ENCODE peak calls at places on chromosomes 16 and 17, in five cellular contexts. L is epithelial cell of esophagus, O is heart right ventricle, U is neural progenitor cell, C is mucosa of descending colon. H is an unnamed sample.

GRCh38 chr17:77720946-77721822 is 237.3 kb upstream of the TNRC6C start:
- DNase-seq in L (no peak), O (no peak), U (no peak), C (no peak), H (no peak)

GRCh38 chr17:49858796-49859195 is 10.9 kb upstream of the TAC4 start:
- DNase-seq in L (no peak), O (no peak), U (no peak), C (no peak), H (no peak)

GRCh38 chr16:84308120-84308519 is 13.4 kb downstream of the WFDC1 start:
- DNase-seq in L (peak), O (peak), U (peak), C (peak), H (no peak)

GRCh38 chr17:35094902-35095301 is 24.8 kb downstream of the RAD51D start:
- DNase-seq in L (peak), O (no peak), U (no peak), C (no peak), H (no peak)

GRCh38 chr16:87317766-87318121 is 552 bp upstream of the C16orf95 start:
- DNase-seq in L (peak), O (peak), U (no peak), C (peak), H (no peak)

GRCh38 chr16:66569827-66570405 is 3.7 kb downstream of the CMTM1 start:
- DNase-seq in L (peak), O (no peak), U (no peak), C (no peak), H (no peak)

GRCh38 chr17:37697331-37697730 is 47.5 kb downstream of the HNF1B start:
- DNase-seq in L (peak), O (no peak), U (no peak), C (no peak), H (no peak)

GRCh38 chr17:78883090-78883532 is 19.9 kb downstream of the CEP295NL start:
- DNase-seq in L (peak), O (peak), U (no peak), C (no peak), H (peak)

GRCh38 chr16:81632392-81633146 is 146.5 kb upstream of the PLCG2 start:
- DNase-seq in L (peak), O (no peak), U (no peak), C (peak), H (peak)

GRCh38 chr17:44260296-44260695 is 7.6 kb downstream of the SLC4A1 start:
- DNase-seq in L (no peak), O (no peak), U (no peak), C (no peak), H (no peak)

GRCh38 chr16:20203277-20203676 is 124.0 kb downstream of the GP2 start:
- DNase-seq in L (no peak), O (no peak), U (peak), C (no peak), H (no peak)

GRCh38 chr17:65914784-65915342 is 277.1 kb downstream of the CEP112 start:
- DNase-seq in L (peak), O (no peak), U (no peak), C (no peak), H (no peak)

GRCh38 chr17:42571435-42572225 is 4.7 kb downstream of the MLX start:
- DNase-seq in L (no peak), O (no peak), U (no peak), C (peak), H (no peak)

GRCh38 chr17:50266384-50267073 is 7.7 kb upstream of the TMEM92 start:
- DNase-seq in L (peak), O (no peak), U (no peak), C (no peak), H (no peak)

GRCh38 chr16:14423344-14423743 is 206.7 kb downstream of the PARN start:
- DNase-seq in L (peak), O (no peak), U (no peak), C (no peak), H (no peak)

GRCh38 chr16:474420-475122 is 49.1 kb downstream of the RAB11FIP3 start:
- DNase-seq in L (no peak), O (no peak), U (no peak), C (peak), H (no peak)

GRCh38 chr16:66359811-66360608 is 6.5 kb upstream of the CDH5 start:
- DNase-seq in L (peak), O (peak), U (no peak), C (no peak), H (no peak)

GRCh38 chr16:77584205-77584859 is 138.0 kb upstream of the NUDT7 start:
- DNase-seq in L (peak), O (peak), U (peak), C (no peak), H (no peak)

GRCh38 chr16:19006446-19007315 is 22.9 kb downstream of the TMC7 start:
- DNase-seq in L (no peak), O (no peak), U (no peak), C (no peak), H (no peak)

GRCh38 chr17:72362466-72363335 is 241.9 kb downstream of the SOX9 start:
- DNase-seq in L (peak), O (no peak), U (no peak), C (no peak), H (peak)

GRCh38 chr17:54662978-54663876 is 237.4 kb upstream of the TOM1L1 start:
- DNase-seq in L (no peak), O (no peak), U (peak), C (no peak), H (no peak)

GRCh38 chr17:44786551-44787081 is 27.8 kb downstream of the ADAM11 start:
- DNase-seq in L (no peak), O (peak), U (no peak), C (no peak), H (no peak)

GRCh38 chr16:17827313-17827712 is 356.6 kb upstream of the XYLT1 start:
- DNase-seq in L (no peak), O (no peak), U (no peak), C (no peak), H (no peak)

GRCh38 chr17:79666111-79666510 is 55.3 kb upstream of the RBFOX3 start:
- DNase-seq in L (no peak), O (no peak), U (no peak), C (no peak), H (no peak)

GRCh38 chr17:9002610-9003354 is 18.5 kb upstream of the NTN1 start:
- DNase-seq in L (peak), O (no peak), U (peak), C (peak), H (no peak)
- TF ChIP-seq CTCF in L (no peak), O (no peak), U (peak), C (no peak), H (peak)

GRCh38 chr17:56594528-56595418 is 1.3 kb downstream of the NOG start:
- DNase-seq in L (peak), O (no peak), U (peak), C (no peak), H (no peak)

GRCh38 chr17:56595831-56596740 is 2.6 kb downstream of the NOG start:
- DNase-seq in L (no peak), O (no peak), U (peak), C (no peak), H (no peak)

GRCh38 chr17:56592487-56593072 is 919 bp upstream of the NOG start:
- DNase-seq in L (peak), O (peak), U (peak), C (peak), H (no peak)

GRCh38 chr17:56593073-56593740 is at the start of gene NOG:
- DNase-seq in L (peak), O (peak), U (peak), C (peak), H (no peak)

GRCh38 chr17:56593741-56594527 is 435 bp downstream of the NOG start:
- DNase-seq in L (peak), O (peak), U (peak), C (peak), H (no peak)
- TF ChIP-seq CTCF in L (no peak), O (no peak), U (peak), C (no peak), H (no peak)

DNA sequence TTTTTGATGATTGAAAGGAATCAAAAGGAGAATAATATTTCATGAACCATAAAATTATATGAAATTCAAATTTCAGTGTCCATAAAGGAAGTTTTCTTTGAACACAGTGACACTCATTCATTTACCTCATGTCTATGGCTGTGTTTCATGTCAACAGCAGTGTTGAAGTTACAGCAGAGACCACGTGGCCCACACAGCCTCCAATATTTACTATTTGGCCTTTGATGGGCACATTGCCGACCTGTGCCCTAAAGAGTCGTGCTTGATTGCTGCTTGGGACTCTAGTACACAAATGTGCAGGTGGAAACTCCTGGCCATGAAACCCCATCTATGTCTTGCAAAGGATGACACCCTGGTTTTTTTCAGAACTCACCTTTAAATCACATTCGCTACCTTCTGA is 57.0 kb downstream of the CES1 start:
- DNase-seq in L (no peak), O (no peak), U (no peak), C (no peak), H (no peak)
- TF ChIP-seq CTCF in L (no peak), O (no peak), U (no peak), C (no peak), H (no peak)

DNA sequence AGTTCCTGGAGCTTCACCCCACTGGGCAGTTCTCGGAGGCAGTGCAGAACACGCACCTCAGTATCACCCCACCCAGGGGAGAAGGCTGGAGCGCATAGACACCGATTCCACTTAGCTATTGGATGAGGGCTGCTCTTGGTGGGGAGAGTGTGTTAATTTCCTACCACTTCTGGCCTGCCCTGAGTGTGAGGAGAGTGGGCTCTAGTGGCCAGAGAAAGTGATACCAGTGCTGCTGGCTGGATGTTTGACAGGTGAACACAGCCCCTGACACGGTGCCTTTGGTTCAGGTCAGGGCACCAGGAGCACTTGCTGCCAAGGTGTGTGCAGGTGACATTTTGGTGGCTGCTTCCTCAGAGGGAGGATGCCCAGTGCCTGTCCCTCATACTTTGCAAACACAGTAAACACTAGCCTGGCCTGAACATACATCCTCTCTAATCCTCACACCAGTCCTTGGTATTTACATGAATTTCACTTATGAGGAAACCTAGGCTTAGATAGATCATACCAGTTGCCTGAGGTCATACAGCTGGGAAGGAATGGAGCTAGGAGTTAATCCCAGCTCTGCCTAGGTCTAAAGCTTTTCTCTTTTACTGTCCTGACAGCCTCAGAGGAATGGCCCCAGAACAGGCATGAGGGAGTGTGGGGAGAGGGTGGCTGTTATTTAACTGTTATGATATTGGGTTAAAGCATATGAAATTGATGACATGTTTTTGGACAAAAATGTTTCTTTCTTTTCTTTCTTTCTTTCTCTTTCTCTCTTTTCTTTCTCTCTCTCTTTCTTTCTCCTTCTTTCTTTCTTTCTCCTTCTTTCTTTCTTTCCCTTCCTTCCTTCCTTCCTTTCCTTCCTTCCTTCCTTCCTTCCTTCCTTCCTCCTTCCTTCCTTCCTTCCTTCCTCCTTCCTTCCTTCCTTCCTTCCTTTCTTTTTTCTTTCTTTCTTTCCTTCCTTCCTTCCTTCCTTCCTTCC is 21.0 kb upstream of the ITGAX start:
- DNase-seq in L (peak), O (no peak), U (peak), C (no peak), H (no peak)
- TF ChIP-seq CTCF in L (peak), O (no peak), U (peak), C (no peak), H (peak)

GRCh38 chr16:88747588-88748301 is 37.3 kb downstream of the PIEZO1 start:
- DNase-seq in L (peak), O (no peak), U (no peak), C (peak), H (no peak)
- TF ChIP-seq CTCF in L (peak), O (no peak), U (peak), C (no peak), H (peak)

GRCh38 chr16:56792960-56793359 is 63.0 kb downstream of the NUP93 start:
- DNase-seq in L (no peak), O (no peak), U (no peak), C (no peak), H (no peak)

GRCh38 chr16:56793504-56793903 is 63.6 kb downstream of the NUP93 start:
- DNase-seq in L (peak), O (no peak), U (no peak), C (no peak), H (no peak)

GRCh38 chr16:56788435-56788834 is 58.5 kb downstream of the NUP93 start:
- DNase-seq in L (no peak), O (no peak), U (no peak), C (no peak), H (no peak)

GRCh38 chr16:56787185-56787584 is 57.3 kb downstream of the NUP93 start:
- DNase-seq in L (no peak), O (no peak), U (peak), C (no peak), H (no peak)

GRCh38 chr16:56789360-56789759 is 59.4 kb downstream of the NUP93 start:
- DNase-seq in L (peak), O (peak), U (no peak), C (peak), H (no peak)
- TF ChIP-seq CTCF in L (peak), O (no peak), U (peak), C (peak), H (peak)

GRCh38 chr16:89793955-89794354 is 22.5 kb downstream of the FANCA start:
- DNase-seq in L (no peak), O (no peak), U (no peak), C (no peak), H (no peak)
- TF ChIP-seq CTCF in L (no peak), O (no peak), U (no peak), C (no peak), H (no peak)

GRCh38 chr16:73793286-73793685 is 503.3 kb upstream of the PSMD7 start:
- DNase-seq in L (no peak), O (no peak), U (no peak), C (no peak), H (no peak)

GRCh38 chr16:73794936-73795335 is 501.7 kb upstream of the PSMD7 start:
- DNase-seq in L (no peak), O (peak), U (no peak), C (no peak), H (no peak)

GRCh38 chr16:73797115-73797514 is 499.5 kb upstream of the PSMD7 start:
- DNase-seq in L (no peak), O (no peak), U (no peak), C (no peak), H (no peak)

GRCh38 chr16:73792199-73793108 is 504.2 kb upstream of the PSMD7 start:
- DNase-seq in L (no peak), O (no peak), U (no peak), C (no peak), H (no peak)
- TF ChIP-seq CTCF in L (no peak), O (no peak), U (no peak), C (no peak), H (no peak)

GRCh38 chr17:5793157-5793556 is 208.8 kb upstream of the NLRP1 start:
- DNase-seq in L (no peak), O (no peak), U (no peak), C (no peak), H (no peak)
- TF ChIP-seq CTCF in L (no peak), O (no peak), U (peak), C (no peak), H (peak)